ENCODE peak calls at places on chromosomes 2 and 18, in ten cellular contexts. Y is AG04450, A is colonic mucosa, G is dorsolateral prefrontal cortex, J is cardiac muscle cell, H is A549, K is adrenal gland, X is brain microvascular endothelial cell, U is fibroblast of pulmonary artery, T is GM12865. C is an unnamed sample.

GRCh38 chr2:62858231-62858832 is 152.8 kb downstream of the EHBP1 start:
- DNase-seq in T (no peak), U (no peak), K (no peak), Y (no peak), H (no peak), G (no peak), J (peak), A (no peak), X (no peak), C (no peak)

GRCh38 chr2:210363261-210363660 is 48.3 kb upstream of the MYL1 start:
- DNase-seq in Y (no peak), A (no peak), K (no peak), G (no peak), J (peak), T (peak), U (no peak), H (peak), X (peak), C (no peak)

GRCh38 chr18:23998811-23999210 is 15.7 kb upstream of the TTC39C start:
- DNase-seq in T (no peak), Y (no peak), H (peak), A (peak), K (no peak), J (no peak), U (no peak), G (no peak), X (no peak), C (no peak)

GRCh38 chr2:29010946-29011649 is 30.0 kb downstream of the TOGARAM2 start:
- DNase-seq in G (no peak), H (no peak), Y (peak), K (peak), X (peak), U (peak), A (no peak), J (peak), T (peak), C (no peak)

GRCh38 chr2:202632682-202633081 is 2.1 kb upstream of the FAM117B start:
- DNase-seq in G (no peak), X (peak), K (peak), H (no peak), T (no peak), J (no peak), Y (no peak), U (peak), A (no peak), C (no peak)

GRCh38 chr18:68494802-68495560 is 219.9 kb downstream of the TMX3 start:
- DNase-seq in U (peak), A (no peak), Y (peak), T (no peak), X (peak), J (no peak), H (no peak), K (no peak), G (no peak), C (peak)

GRCh38 chr2:189609853-189610252 is 29.3 kb upstream of the SLC40A1 start:
- DNase-seq in K (peak), J (no peak), H (no peak), A (no peak), Y (no peak), G (no peak), U (peak), T (no peak), X (no peak), C (peak)

GRCh38 chr18:65439184-65439583 is 311.6 kb upstream of the CDH7 start:
- DNase-seq in G (no peak), T (no peak), Y (no peak), X (no peak), U (no peak), A (no peak), J (no peak), H (peak), K (no peak), C (no peak)

GRCh38 chr18:26479686-26480079 is 68.7 kb downstream of the KCTD1 start:
- DNase-seq in Y (no peak), H (no peak), J (no peak), X (no peak), U (no peak), G (no peak), K (no peak), A (no peak), T (no peak), C (peak)

GRCh38 chr2:83517727-83518368 is 941.2 kb downstream of the SUCLG1 start:
- DNase-seq in Y (no peak), T (no peak), U (no peak), G (no peak), H (no peak), J (no peak), A (no peak), X (no peak), K (no peak), C (no peak)

GRCh38 chr2:95054016-95054415 is 28.5 kb downstream of the MAL start:
- DNase-seq in G (no peak), J (no peak), U (no peak), X (no peak), Y (no peak), T (no peak), A (no peak), K (no peak), H (no peak), C (no peak)

DNA sequence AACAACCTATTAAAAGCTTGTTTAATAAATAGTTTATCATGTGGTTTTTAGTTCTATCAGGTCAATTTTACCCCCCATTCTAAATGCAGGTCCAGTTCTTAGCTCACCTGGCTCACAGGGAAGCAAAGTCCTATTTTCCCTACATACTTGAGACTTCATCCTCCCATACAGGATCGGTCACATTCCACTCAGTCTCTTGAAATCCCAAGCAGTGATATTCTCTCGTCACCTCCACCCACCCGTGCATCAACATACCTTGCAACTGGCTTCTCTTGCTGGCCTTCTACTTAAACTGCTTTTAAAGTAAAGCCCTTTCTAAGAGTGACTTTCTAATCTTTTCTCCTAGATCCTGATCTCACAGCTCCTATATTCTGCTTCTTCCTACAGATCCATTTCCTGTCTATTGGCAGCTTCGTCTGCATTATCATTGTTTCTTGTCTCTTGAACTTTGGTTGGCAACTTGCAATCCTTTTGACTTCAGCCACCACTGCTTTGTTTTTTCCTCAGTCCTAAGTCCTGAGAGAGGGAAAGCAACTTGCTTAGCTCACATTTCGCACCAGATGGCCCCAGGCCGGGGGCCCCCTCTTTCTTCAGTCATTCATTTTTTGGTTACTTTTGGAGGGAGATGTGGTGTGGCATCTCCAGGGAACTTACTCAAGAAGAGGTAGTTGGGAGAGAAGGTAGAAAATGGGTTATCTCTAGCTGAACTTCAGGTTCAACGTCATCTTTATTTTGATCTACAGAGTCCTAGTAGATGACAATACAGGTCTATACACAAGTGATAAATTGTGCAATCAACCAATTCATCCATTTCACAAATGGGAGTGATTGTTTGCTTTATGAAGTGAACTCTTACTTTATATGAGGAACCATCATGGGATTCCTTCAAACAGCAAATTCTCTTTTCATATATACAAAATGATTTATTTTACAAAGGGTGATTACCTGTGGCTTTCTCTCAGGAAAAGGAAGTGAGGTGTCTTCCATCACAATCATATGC is 23.9 kb upstream of the NCOA1 start:
- DNase-seq in G (no peak), T (no peak), K (no peak), A (no peak), J (no peak), H (no peak), Y (no peak), U (no peak), X (no peak), C (no peak)
- H3K4me3 ChIP-seq in G (no peak), T (no peak), K (no peak), A (no peak), J (no peak), H (no peak), Y (no peak), U (no peak), X (no peak), C (no peak)

DNA sequence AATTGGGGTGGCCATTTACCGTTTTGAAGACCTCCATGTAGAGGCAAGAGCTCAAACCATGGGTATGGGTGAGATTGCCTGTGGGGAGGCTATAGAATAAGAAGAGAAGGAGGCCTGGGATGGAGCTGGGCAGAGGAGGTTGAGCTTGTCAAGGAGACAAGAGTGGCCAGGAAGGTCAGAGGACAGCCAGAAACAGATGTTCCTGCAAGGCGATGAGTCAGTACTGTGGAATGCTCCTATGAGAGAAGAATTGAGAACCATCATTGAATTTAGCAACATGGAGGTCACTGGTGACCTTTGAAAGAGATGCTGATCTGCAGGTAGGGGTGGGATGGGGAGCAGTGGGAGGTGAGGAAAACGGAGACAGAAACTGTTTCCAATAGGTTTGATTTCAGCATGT is 3.5 kb downstream of the ACSL3 start:
- DNase-seq in H (peak), Y (peak), A (no peak), T (no peak), X (peak), K (peak), G (no peak), J (no peak), U (peak), C (peak)
- H3K4me3 ChIP-seq in H (peak), Y (peak), A (no peak), T (no peak), X (no peak), K (no peak), G (no peak), J (no peak), U (no peak), C (no peak)

GRCh38 chr2:30338475-30338874 is 107.1 kb downstream of the LBH start:
- DNase-seq in J (no peak), G (no peak), U (no peak), K (no peak), H (no peak), A (no peak), Y (no peak), T (no peak), X (no peak), C (no peak)

GRCh38 chr2:30334738-30335426 is 103.5 kb downstream of the LBH start:
- DNase-seq in H (peak), T (peak), A (no peak), K (no peak), G (no peak), Y (no peak), X (no peak), U (no peak), J (peak), C (no peak)

GRCh38 chr2:30336978-30337841 is 105.9 kb downstream of the LBH start:
- DNase-seq in Y (no peak), U (no peak), J (no peak), A (no peak), T (peak), H (no peak), K (no peak), X (no peak), G (no peak), C (peak)

GRCh38 chr2:30339071-30339470 is 107.7 kb downstream of the LBH start:
- DNase-seq in A (no peak), U (no peak), H (no peak), X (no peak), T (peak), J (no peak), G (no peak), Y (no peak), K (no peak), C (no peak)

GRCh38 chr2:30335981-30336538 is 104.7 kb downstream of the LBH start:
- DNase-seq in X (no peak), Y (no peak), G (no peak), T (peak), A (no peak), U (no peak), H (no peak), J (no peak), K (no peak), C (no peak)
- H3K4me3 ChIP-seq in X (no peak), Y (no peak), G (no peak), T (no peak), A (no peak), U (no peak), H (no peak), J (no peak), K (no peak), C (no peak)

GRCh38 chr18:48946329-48946835 is 4.4 kb downstream of the SMAD7 start:
- DNase-seq in H (no peak), J (no peak), U (peak), X (no peak), A (no peak), G (no peak), T (no peak), K (no peak), Y (no peak), C (peak)
- H3K4me3 ChIP-seq in H (peak), J (peak), U (peak), X (peak), A (peak), G (peak), T (peak), K (no peak), Y (peak), C (peak)

GRCh38 chr2:64748561-64748960 is 94.8 kb upstream of the SERTAD2 start:
- DNase-seq in T (peak), X (no peak), G (no peak), J (no peak), Y (no peak), H (no peak), U (no peak), A (no peak), K (peak), C (no peak)

GRCh38 chr2:64750001-64750816 is 96.5 kb upstream of the SERTAD2 start:
- DNase-seq in J (peak), X (peak), Y (no peak), K (peak), U (peak), H (peak), T (peak), A (peak), G (no peak), C (peak)

GRCh38 chr2:64748147-64748546 is 94.4 kb upstream of the SERTAD2 start:
- DNase-seq in G (no peak), J (no peak), H (no peak), U (no peak), T (no peak), X (no peak), A (no peak), Y (no peak), K (no peak), C (no peak)

GRCh38 chr2:64750817-64751285 is 97.1 kb upstream of the SERTAD2 start:
- DNase-seq in A (peak), T (peak), H (peak), J (peak), X (peak), K (peak), G (peak), Y (peak), U (peak), C (peak)

GRCh38 chr2:64749446-64749845 is 95.7 kb upstream of the SERTAD2 start:
- DNase-seq in G (no peak), A (no peak), Y (no peak), H (no peak), X (no peak), K (no peak), J (no peak), U (no peak), T (peak), C (no peak)
- H3K4me3 ChIP-seq in G (peak), A (peak), Y (peak), H (peak), X (peak), K (no peak), J (peak), U (peak), T (peak), C (peak)

GRCh38 chr2:80529466-80530165 is 225.1 kb upstream of the LRRTM1 start:
- DNase-seq in H (no peak), K (no peak), Y (no peak), G (no peak), J (no peak), T (peak), A (no peak), U (no peak), X (no peak), C (no peak)
- H3K4me3 ChIP-seq in H (no peak), K (no peak), Y (no peak), G (no peak), J (no peak), T (no peak), A (no peak), U (no peak), X (no peak), C (no peak)

C was measured in AG10803.